ENCODE peak calls at places on chromosomes 7 and 10, in nine cellular contexts. B, N, D, W, P, R, T, K and Y are unnamed samples.

GRCh38 chr10:78754269-78755074 is 314.3 kb upstream of the ZMIZ1 start:
- DNase-seq in D (peak; percentile 81), R (peak; percentile 47), B (peak; percentile 65), N (no peak), P (peak; percentile 90), W (peak; percentile 59), T (no peak), K (no peak), Y (no peak)

GRCh38 chr7:15603124-15603523 is 41.3 kb upstream of the AGMO start:
- DNase-seq in K (no peak), R (peak; percentile 2), N (no peak), D (no peak), W (no peak), B (no peak), P (no peak), T (no peak), Y (no peak)

GRCh38 chr10:113978802-113979201 is 64.9 kb upstream of the ADRB1 start:
- DNase-seq in T (no peak), P (no peak), B (no peak), R (no peak), N (no peak), W (no peak), K (no peak), D (no peak), Y (no peak)

GRCh38 chr7:2114926-2115738 is 117.6 kb downstream of the MAD1L1 start:
- DNase-seq in T (no peak), D (no peak), P (no peak), N (no peak), R (no peak), K (no peak), W (no peak), B (no peak), Y (no peak)

GRCh38 chr10:121032460-121032859 is 181.3 kb downstream of the WDR11 start:
- DNase-seq in W (no peak), B (no peak), P (no peak), R (no peak), D (no peak), T (no peak), N (no peak), K (no peak), Y (peak; percentile 2)

GRCh38 chr10:48625013-48625412 is 20.1 kb upstream of the ARHGAP22 start:
- DNase-seq in T (no peak), P (peak; percentile 75), N (no peak), D (peak; percentile 19), B (no peak), R (peak; percentile 72), K (no peak), W (no peak), Y (no peak)

GRCh38 chr7:73376671-73377412 is 48.9 kb downstream of the FKBP6 start:
- DNase-seq in K (no peak), T (no peak), P (no peak), R (no peak), W (no peak), N (no peak), B (no peak), D (no peak), Y (no peak)

GRCh38 chr10:22335204-22335956 is 9.9 kb upstream of the SPAG6 start:
- DNase-seq in W (no peak), K (peak; percentile 83), P (peak; percentile 52), N (peak; percentile 48), B (peak; percentile 84), T (peak; percentile 71), R (peak; percentile 86), D (peak; percentile 62), Y (peak; percentile 94)

GRCh38 chr7:39294022-39294421 is 272.2 kb upstream of the YAE1 start:
- DNase-seq in P (no peak), T (no peak), R (no peak), K (no peak), W (no peak), B (no peak), N (no peak), D (no peak), Y (no peak)

GRCh38 chr10:29896053-29896452 is 163.3 kb downstream of the JCAD start:
- DNase-seq in W (no peak), D (peak; percentile 53), B (no peak), R (peak; percentile 53), T (no peak), K (no peak), N (no peak), P (peak; percentile 59), Y (no peak)

GRCh38 chr7:156984209-156984891 is 26.1 kb downstream of the MNX1 start:
- DNase-seq in T (no peak), R (peak; percentile 89), P (peak; percentile 28), D (peak; percentile 58), W (peak; percentile 79), N (no peak), K (no peak), B (no peak), Y (no peak)
- H3K4me3 ChIP-seq in T (no peak overlapping the region), R (peak overlapping the region; percentile 66), P (no peak overlapping the region), D (peak overlapping the region; percentile 35), W (no peak overlapping the region), N (no peak overlapping the region), K (no peak overlapping the region), B (no peak overlapping the region), Y (no peak overlapping the region)

GRCh38 chr10:17453035-17453376 is 1.4 kb downstream of the ST8SIA6 start:
- DNase-seq in K (no peak), N (no peak), D (no peak), T (no peak), P (no peak), B (no peak), R (peak; percentile 3), W (no peak), Y (no peak)
- H3K4me3 ChIP-seq in K (peak overlapping the region; percentile 64), N (peak overlapping the region; percentile 65), D (peak overlapping the region; percentile 6), T (peak overlapping the region; percentile 62), P (peak overlapping the region; percentile 52), B (peak overlapping the region; percentile 82), R (peak overlapping the region; percentile 60), W (no peak overlapping the region), Y (no peak overlapping the region)

GRCh38 chr10:104441601-104442000 is 88.0 kb downstream of the CFAP58 start:
- DNase-seq in B (no peak), T (no peak), P (peak; percentile 93), N (no peak), R (peak; percentile 95), W (peak; percentile 91), K (no peak), D (peak; percentile 91), Y (no peak)

GRCh38 chr10:104447899-104448298 is 94.3 kb downstream of the CFAP58 start:
- DNase-seq in R (no peak), T (no peak), K (no peak), W (no peak), D (no peak), B (no peak), P (no peak), N (no peak), Y (no peak)

GRCh38 chr10:104447331-104447730 is 93.7 kb downstream of the CFAP58 start:
- DNase-seq in R (peak; percentile 37), K (no peak), D (no peak), W (no peak), T (no peak), B (no peak), N (no peak), P (no peak), Y (no peak)

GRCh38 chr10:104449402-104449801 is 95.8 kb downstream of the CFAP58 start:
- DNase-seq in R (peak; percentile 59), W (peak; percentile 55), T (no peak), D (no peak), P (peak; percentile 37), N (no peak), K (no peak), B (no peak), Y (no peak)

GRCh38 chr10:104445359-104445758 is 91.7 kb downstream of the CFAP58 start:
- DNase-seq in B (no peak), R (peak; percentile 86), N (no peak), T (no peak), P (peak; percentile 77), W (peak; percentile 66), D (peak; percentile 34), K (no peak), Y (no peak)
- H3K4me3 ChIP-seq in B (no peak overlapping the region), R (no peak overlapping the region), N (no peak overlapping the region), T (no peak overlapping the region), P (no peak overlapping the region), W (no peak overlapping the region), D (no peak overlapping the region), K (no peak overlapping the region), Y (no peak overlapping the region)

DNA sequence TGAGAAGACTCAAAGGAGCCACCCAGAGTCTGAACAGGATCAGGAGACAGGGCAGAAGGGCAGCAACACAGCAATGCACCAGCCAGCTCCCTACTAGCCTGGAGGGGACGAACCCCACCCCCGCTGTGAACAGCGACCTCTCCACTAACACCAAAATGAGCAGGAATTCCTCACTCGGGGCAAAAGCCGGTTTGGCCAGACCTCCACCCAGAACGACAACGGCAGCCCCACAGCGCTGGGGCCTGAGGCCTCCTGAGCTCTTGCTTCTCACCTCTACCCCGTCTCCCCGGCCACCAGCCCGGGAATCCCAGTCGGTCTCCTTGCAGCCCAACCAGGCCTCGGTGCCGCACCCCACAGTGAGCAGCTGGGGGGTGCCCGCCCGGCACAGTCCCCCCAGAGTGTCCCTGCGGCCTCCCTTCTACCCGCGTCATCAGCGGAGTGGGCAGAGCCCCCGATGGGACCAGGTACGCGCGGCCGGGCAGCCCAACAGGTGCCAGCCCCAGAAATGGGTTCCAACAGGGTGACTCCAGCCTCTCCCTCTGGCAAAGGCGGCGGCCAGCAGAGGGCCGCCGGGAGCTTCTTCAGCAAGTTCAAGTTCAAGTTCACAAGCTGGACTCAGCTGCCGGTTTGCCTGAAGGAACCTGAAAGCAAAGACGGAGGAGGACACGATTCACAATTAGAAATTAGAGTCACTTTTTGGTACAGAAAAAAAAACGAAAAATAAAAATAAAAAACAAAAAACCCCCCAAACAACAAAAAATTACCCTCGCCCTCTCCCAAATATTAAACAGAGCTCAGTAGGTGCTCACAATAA is 129.0 kb downstream of the MARCHF5 start:
- DNase-seq in W (no peak), D (peak; percentile 62), T (peak; percentile 57), P (peak; percentile 31), N (peak; percentile 41), K (no peak), R (peak; percentile 65), B (peak; percentile 88), Y (no peak)
- H3K4me3 ChIP-seq in W (no peak overlapping the region), D (peak overlapping the region; percentile 44), T (peak overlapping the region; percentile 46), P (no peak overlapping the region), N (peak overlapping the region; percentile 57), K (no peak overlapping the region), R (peak overlapping the region; percentile 62), B (peak overlapping the region; percentile 40), Y (no peak overlapping the region)